ENCODE peak calls at places on chromosomes 11 and 22, in four cellular contexts. Z is RWPE2; X is caudate nucleus; Q is activated CD4-positive, alpha-beta T cell treated with anti-CD3 and anti-CD28 coated beads, Interleukin-2, amount 50 U/mL, for 48 hours. W is an unnamed sample.

GRCh38 chr11:17015639-17016125 is 1.5 kb upstream of the PLEKHA7 start:
- DNase-seq in Z (no peak), Q (no peak), X (no peak), W (no peak)

GRCh38 chr11:113375402-113375801 is 12.2 kb upstream of the ANKK1 start:
- DNase-seq in X (no peak), Q (no peak), Z (no peak), W (no peak)

GRCh38 chr22:42969348-42969975 is 45.5 kb downstream of the PACSIN2 start:
- DNase-seq in X (no peak), Z (no peak), Q (no peak), W (no peak)

GRCh38 chr11:28133146-28133545 is 25.0 kb downstream of the METTL15 start:
- DNase-seq in Q (no peak), X (no peak), Z (no peak), W (no peak)

GRCh38 chr11:120400564-120401364 is 64.6 kb downstream of the ARHGEF12 start:
- DNase-seq in X (no peak), Z (peak; percentile 74), Q (no peak), W (no peak)

GRCh38 chr11:69398529-69399492 is 82.7 kb upstream of the LINC01488 start:
- DNase-seq in X (no peak), Q (no peak), Z (no peak), W (no peak)

GRCh38 chr22:38649841-38650522 is 6.2 kb downstream of the FAM227A start:
- DNase-seq in X (no peak), Q (no peak), Z (no peak), W (no peak)

GRCh38 chr11:86365566-86365965 is 9.1 kb upstream of the CCDC81 start:
- DNase-seq in X (no peak), Z (no peak), Q (no peak), W (no peak)

GRCh38 chr11:2781413-2782274 is 81.8 kb upstream of the KCNQ1OT1 start:
- DNase-seq in Q (no peak), X (no peak), Z (peak; percentile 29), W (peak; percentile 3)

GRCh38 chr11:9193316-9193715 is 71.8 kb downstream of the DENND5A start:
- DNase-seq in Z (no peak), Q (no peak), X (no peak), W (no peak)

GRCh38 chr22:23832226-23833016 is 6.4 kb downstream of the DERL3 start:
- DNase-seq in X (no peak), Z (peak; percentile 36), Q (no peak), W (no peak)

GRCh38 chr11:2555891-2556290 is 111.1 kb downstream of the KCNQ1 start:
- DNase-seq in X (no peak), Z (no peak), Q (no peak), W (no peak)

GRCh38 chr22:19810381-19811141 is 44.1 kb downstream of the GNB1L start:
- DNase-seq in Z (no peak), Q (no peak), X (no peak), W (peak; percentile 23)

GRCh38 chr11:79937935-79938334 is 497.1 kb upstream of the TENM4 start:
- DNase-seq in Q (no peak), Z (no peak), X (no peak), W (no peak)

GRCh38 chr22:20604776-20605221 is 97.4 kb downstream of the MED15 start:
- DNase-seq in Q (no peak), X (no peak), Z (peak; percentile 49), W (no peak)

GRCh38 chr11:119416606-119417580 is 6.1 kb downstream of the THY1 start:
- DNase-seq in Z (no peak), Q (no peak), X (no peak), W (no peak)

GRCh38 chr11:61870429-61871039 is 20.8 kb downstream of the FADS3 start:
- DNase-seq in Q (no peak), Z (no peak), X (no peak), W (no peak)

GRCh38 chr11:121661796-121662508 is 209.2 kb upstream of the SORL1-AS1 start:
- DNase-seq in Z (no peak), Q (no peak), X (no peak), W (no peak)

GRCh38 chr22:38051261-38051660 is 5.9 kb upstream of the PICK1 start:
- DNase-seq in X (no peak), Z (no peak), Q (no peak), W (no peak)

GRCh38 chr22:29716814-29717213 is 3.0 kb upstream of the CABP7 start:
- DNase-seq in Q (peak; percentile 38), Z (no peak), X (peak; percentile 80), W (peak; percentile 47)

GRCh38 chr11:120174866-120175265 is 36.0 kb upstream of the OAF start:
- DNase-seq in X (no peak), Q (no peak), Z (no peak), W (no peak)

GRCh38 chr11:58921778-58922390 is 17.4 kb upstream of the GLYATL1 start:
- DNase-seq in Z (no peak), Q (no peak), X (no peak), W (no peak)

GRCh38 chr22:46547883-46548244 is 10.4 kb upstream of the CELSR1 start:
- DNase-seq in Q (no peak), Z (peak; percentile 60), X (no peak), W (no peak)

GRCh38 chr11:285894-286220 is 3.1 kb upstream of the PGGHG start:
- DNase-seq in Z (no peak), X (no peak), Q (no peak), W (peak; percentile 8)

GRCh38 chr22:46149493-46149997 is 781 bp upstream of the PPARA start:
- DNase-seq in X (peak; percentile 28), Z (no peak), Q (peak; percentile 35), W (peak; percentile 48)

GRCh38 chr11:126115820-126116319 is 53.2 kb upstream of the CDON start:
- DNase-seq in X (no peak), Z (no peak), Q (no peak), W (no peak)

GRCh38 chr22:44441401-44442185 is 56.4 kb downstream of the RTL6 start:
- DNase-seq in Q (no peak), X (no peak), Z (no peak), W (no peak)

GRCh38 chr11:69387409-69387885 is 93.5 kb downstream of the MYEOV start:
- DNase-seq in Q (no peak), X (no peak), Z (no peak), W (peak; percentile 1)

GRCh38 chr11:102553835-102554282 is 23.3 kb upstream of the MMP7 start:
- DNase-seq in Z (no peak), X (no peak), Q (no peak), W (no peak)

GRCh38 chr11:35654711-35655110 is 7.9 kb upstream of the TRIM44 start:
- DNase-seq in X (no peak), Q (no peak), Z (no peak), W (no peak)

GRCh38 chr11:122168218-122168617 is 52.2 kb upstream of the BLID start:
- DNase-seq in Q (no peak), Z (no peak), X (no peak), W (no peak)

GRCh38 chr11:47244664-47245350 is 3.8 kb downstream of the ACP2 start:
- DNase-seq in Z (no peak), Q (no peak), X (no peak), W (no peak)

GRCh38 chr11:36628141-36628540 is 30.1 kb upstream of the RAG2 start:
- DNase-seq in Z (no peak), Q (no peak), X (no peak), W (no peak)